ENCODE peak calls at places on chromosomes 16 and 17, in five cellular contexts. Y is chondrocyte, W is astrocyte of the cerebellum, Z is endodermal cell, H is osteoblast. X is an unnamed sample.

GRCh38 chr17:32558328-32558955 is 71.6 kb downstream of the CDK5R1 start:
- DNase-seq in H (no peak), W (no peak), Y (no peak), Z (peak), X (no peak)

GRCh38 chr16:31704138-31704537 is 169.5 kb upstream of the ZNF267 start:
- DNase-seq in Y (no peak), H (peak), W (no peak), Z (no peak), X (no peak)

GRCh38 chr16:67967956-67968439 is 439 bp downstream of the SLC12A4 start:
- DNase-seq in Y (no peak), Z (peak), H (peak), W (no peak), X (peak)

GRCh38 chr17:73976676-73977521 is 226.6 kb upstream of the RPL38 start:
- DNase-seq in H (no peak), Z (no peak), Y (no peak), W (peak), X (no peak)

GRCh38 chr16:22948603-22949368 is 134.8 kb downstream of the HS3ST2 start:
- DNase-seq in Y (no peak), H (peak), W (no peak), Z (peak), X (peak)

GRCh38 chr16:51245306-51245705 is 94.2 kb upstream of the SALL1 start:
- DNase-seq in H (no peak), W (no peak), Z (no peak), Y (no peak), X (no peak)

GRCh38 chr16:27470567-27471431 is 68.8 kb downstream of the IL21R start:
- DNase-seq in W (no peak), Z (no peak), H (peak), Y (peak), X (no peak)

GRCh38 chr17:81867123-81867951 is 3.8 kb downstream of the ARHGDIA start:
- DNase-seq in Y (no peak), W (no peak), Z (peak), H (peak), X (no peak)

GRCh38 chr16:59148312-59148711 is 414.2 kb upstream of the GOT2 start:
- DNase-seq in Z (no peak), Y (no peak), H (no peak), W (no peak), X (no peak)

GRCh38 chr17:10033982-10034381 is 128.9 kb upstream of the RCVRN start:
- DNase-seq in W (no peak), Z (no peak), H (no peak), Y (no peak), X (no peak)

GRCh38 chr16:74771656-74772315 is 2.8 kb downstream of the FA2H start:
- DNase-seq in Z (no peak), Y (no peak), H (no peak), W (no peak), X (peak)

GRCh38 chr16:8720080-8720966 is 45.9 kb downstream of the ABAT start:
- DNase-seq in Z (peak), Y (no peak), H (no peak), W (no peak), X (no peak)

GRCh38 chr16:75462804-75463203 is 1.7 kb downstream of the TMEM170A start:
- DNase-seq in W (no peak), Z (no peak), H (no peak), Y (no peak), X (peak)

GRCh38 chr16:53893731-53894435 is 189.9 kb downstream of the FTO start:
- DNase-seq in W (peak), Y (no peak), Z (no peak), H (peak), X (no peak)

GRCh38 chr16:85908889-85909584 is 10.1 kb downstream of the IRF8 start:
- DNase-seq in H (no peak), Y (no peak), W (no peak), Z (no peak), X (no peak)

GRCh38 chr17:72152392-72152727 is 31.5 kb downstream of the SOX9 start:
- DNase-seq in H (peak), Z (no peak), Y (no peak), W (no peak), X (no peak)

GRCh38 chr16:58456193-58456592 is 43.8 kb upstream of the NDRG4 start:
- DNase-seq in Y (no peak), W (no peak), H (no peak), Z (no peak), X (no peak)

GRCh38 chr17:32519769-32520701 is 33.2 kb downstream of the CDK5R1 start:
- DNase-seq in W (no peak), H (peak), Z (peak), Y (no peak), X (peak)

GRCh38 chr17:77424585-77425344 is 284.0 kb downstream of the SEC14L1 start:
- DNase-seq in Z (peak), Y (peak), H (peak), W (peak), X (no peak)
- TF ChIP-seq CTCF in Z (no peak), Y (no peak), H (no peak), W (no peak), X (no peak)

DNA sequence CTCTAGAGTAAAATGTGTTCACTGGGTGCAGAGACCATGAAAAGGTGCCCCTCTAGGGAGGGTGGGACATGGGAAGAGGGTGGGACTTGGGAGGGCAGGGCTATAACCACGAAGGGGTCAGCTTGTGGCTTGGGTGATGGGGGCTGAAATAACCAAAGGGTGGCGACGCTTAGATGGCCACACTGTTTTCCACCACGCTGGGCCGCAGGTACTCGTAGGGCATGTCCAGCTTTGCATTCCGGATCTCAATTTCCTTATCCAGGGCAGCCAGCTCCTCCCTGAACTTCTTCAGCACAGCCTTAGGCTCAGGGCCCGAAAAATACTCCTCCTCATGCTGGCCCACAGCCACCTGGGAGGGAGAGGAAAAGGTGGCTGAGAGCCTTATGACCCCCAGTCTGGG is 10.0 kb downstream of the ALOX15 start:
- DNase-seq in Y (no peak), W (no peak), H (no peak), Z (no peak), X (no peak)
- TF ChIP-seq CTCF in Y (no peak), W (no peak), H (no peak), Z (no peak), X (no peak)

DNA sequence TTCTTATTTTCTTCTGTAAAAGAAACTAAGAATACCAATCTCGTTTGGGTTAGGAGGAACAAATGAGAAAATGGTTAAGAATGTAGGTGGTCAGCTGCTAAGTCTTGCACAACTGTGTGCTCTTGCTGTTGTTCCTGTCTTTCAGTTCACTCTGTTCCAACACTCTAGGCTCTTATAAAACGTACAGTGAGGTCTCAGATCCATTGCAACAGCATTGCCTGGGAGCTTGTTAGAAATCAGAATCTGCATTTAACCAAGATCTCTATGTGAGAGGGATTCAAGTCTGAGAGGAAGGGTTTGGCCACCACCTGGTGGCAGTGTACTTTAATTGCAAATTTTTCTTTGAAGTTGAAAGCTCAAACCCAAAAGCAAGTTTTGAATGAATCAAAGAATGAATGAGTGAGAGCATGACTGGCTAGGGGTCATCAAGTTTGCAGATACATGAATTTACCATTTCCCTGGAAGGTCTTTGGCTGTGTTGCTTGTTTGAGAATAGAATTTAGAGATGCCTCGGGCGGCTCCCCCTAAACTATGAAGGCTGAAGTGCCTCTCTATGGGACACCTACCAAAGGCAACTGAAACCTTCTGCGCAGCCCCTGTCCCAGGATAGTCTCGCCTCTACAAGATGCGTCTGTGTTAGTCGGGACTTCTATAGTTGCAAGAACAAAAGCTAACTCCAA is 2.5 kb downstream of the ALOX15B start:
- DNase-seq in W (peak), Z (peak), H (peak), Y (no peak), X (peak)
- TF ChIP-seq CTCF in W (peak), Z (peak), H (peak), Y (peak), X (peak)

GRCh38 chr16:25020112-25020591 is 5.0 kb upstream of the ARHGAP17 start:
- DNase-seq in H (no peak), W (no peak), Z (no peak), Y (no peak), X (no peak)
- TF ChIP-seq CTCF in H (no peak), W (no peak), Z (no peak), Y (no peak), X (no peak)

DNA sequence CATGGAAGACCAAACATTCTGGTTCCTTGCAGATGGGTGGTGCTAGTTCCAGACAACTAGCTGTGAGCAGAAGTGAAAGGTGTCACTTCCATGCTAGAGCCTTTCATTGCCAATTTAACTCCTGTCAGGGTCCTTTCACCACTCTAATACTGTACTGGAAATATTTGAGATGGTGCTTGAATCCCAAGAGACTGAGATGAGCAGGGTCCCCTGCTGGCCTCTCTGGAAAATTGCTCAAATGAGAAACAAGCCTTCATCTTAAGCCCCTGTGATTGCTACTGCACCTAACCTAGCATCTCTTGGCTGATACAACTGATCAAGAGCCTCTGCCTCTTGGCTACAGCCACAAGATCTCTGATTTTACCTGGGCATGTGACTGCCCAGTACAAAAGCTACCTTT is 7.4 kb upstream of the VAC14 start:
- DNase-seq in H (no peak), W (no peak), Y (no peak), Z (peak), X (no peak)
- TF ChIP-seq CTCF in H (peak), W (peak), Y (no peak), Z (peak), X (no peak)

DNA sequence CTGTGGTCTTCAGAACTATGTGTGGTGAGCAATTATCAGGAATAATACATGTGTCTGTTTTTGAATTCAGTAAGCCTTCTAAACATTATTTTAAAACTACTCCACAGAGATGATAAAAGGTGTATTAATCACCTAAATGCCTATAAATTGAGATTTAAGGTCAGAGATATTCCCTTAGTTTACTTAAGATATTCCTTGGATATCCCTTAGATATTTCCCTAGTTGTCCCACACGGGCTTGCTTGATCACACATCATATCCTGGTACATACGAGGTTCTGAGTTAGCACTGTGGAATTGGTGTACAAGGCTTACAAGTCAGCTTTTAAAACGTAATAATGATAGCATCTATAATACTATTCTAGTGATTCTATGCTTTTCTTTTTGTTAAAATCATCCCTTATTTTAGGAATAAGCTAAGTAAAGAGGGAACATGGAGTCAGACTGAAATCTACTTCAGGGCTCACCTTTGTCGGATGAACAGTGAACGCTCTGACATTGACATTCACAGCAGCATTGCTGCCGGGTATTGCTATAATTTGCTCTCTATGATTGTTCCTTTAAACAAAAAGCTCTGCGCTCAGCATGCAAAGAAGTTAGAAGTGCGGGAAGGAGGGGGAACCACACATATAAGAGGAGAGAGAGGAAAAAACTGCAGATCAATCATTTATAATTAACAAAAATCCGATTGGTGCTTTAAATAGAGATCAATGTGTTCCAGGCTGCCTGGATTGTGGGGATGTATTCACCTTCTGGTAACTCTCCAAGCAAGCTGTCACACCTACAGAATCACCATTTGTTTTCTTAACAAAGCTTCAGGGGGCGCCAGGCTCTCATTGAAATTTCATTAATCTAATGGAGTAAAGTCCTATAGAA is 136.5 kb downstream of the SKAP1 start:
- DNase-seq in Z (peak), W (no peak), H (no peak), Y (no peak), X (no peak)
- TF ChIP-seq CTCF in Z (peak), W (no peak), H (no peak), Y (no peak), X (no peak)

GRCh38 chr17:44967907-44968224 is 237 bp downstream of the C1QL1 start:
- DNase-seq in Y (no peak), W (no peak), H (no peak), Z (no peak), X (no peak)

GRCh38 chr17:44970136-44970737 is 2.1 kb upstream of the C1QL1 start:
- DNase-seq in Y (no peak), H (peak), W (no peak), Z (peak), X (peak)

GRCh38 chr17:44967026-44967906 is 837 bp downstream of the C1QL1 start:
- DNase-seq in Y (no peak), H (peak), Z (peak), W (no peak), X (no peak)

GRCh38 chr17:44969144-44969780 is 1.2 kb upstream of the C1QL1 start:
- DNase-seq in W (no peak), Y (no peak), Z (peak), H (peak), X (no peak)

DNA sequence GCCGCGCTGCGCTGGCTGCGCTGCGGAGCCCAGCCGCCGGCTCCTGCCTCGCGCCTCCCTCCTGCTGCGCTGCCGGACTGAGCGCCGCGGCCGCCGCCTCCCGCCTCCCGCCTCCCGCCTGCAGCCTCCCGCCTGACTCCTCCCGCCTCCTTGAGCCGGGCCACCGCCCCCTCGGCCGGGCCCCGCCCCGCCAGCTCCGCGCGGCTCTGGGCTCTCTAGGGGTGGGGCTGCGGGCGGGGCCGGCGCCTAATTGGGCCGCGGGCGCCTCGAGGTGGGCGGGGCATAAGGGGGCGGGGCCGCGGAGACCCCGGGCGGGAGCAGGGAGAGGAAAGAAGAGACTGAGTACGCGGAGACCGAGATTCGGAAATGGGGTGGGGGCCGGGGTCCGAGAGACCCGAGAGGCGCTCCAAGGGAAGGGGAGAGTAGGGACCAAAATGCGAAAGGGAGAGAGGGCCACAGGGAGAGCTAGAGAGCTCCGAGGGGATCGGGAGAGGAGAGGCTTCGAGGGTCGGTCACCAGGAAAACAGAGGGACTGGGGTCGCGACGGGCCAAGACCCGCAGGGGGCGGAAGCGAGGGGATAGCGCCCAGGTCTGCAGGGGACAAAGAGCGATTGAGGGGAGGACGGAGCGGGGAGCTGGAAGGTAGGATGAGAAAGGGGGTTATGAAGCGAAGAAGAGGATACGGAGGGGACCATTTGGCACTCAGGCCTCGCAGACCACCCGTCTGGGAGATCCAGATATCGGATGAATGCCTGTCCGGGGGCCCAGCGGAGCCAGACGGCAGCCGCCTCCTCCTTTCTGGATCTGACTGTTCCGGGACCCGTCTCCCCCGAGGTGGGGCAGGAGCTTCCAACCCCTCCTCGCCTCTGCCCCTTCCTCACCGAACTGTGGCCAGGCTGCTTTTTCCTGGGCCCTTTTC is at the start of gene C1QL1:
- DNase-seq in Y (no peak), W (peak), H (peak), Z (peak), X (peak)
- TF ChIP-seq CTCF in Y (peak), W (peak), H (no peak), Z (peak), X (no peak)

DNA sequence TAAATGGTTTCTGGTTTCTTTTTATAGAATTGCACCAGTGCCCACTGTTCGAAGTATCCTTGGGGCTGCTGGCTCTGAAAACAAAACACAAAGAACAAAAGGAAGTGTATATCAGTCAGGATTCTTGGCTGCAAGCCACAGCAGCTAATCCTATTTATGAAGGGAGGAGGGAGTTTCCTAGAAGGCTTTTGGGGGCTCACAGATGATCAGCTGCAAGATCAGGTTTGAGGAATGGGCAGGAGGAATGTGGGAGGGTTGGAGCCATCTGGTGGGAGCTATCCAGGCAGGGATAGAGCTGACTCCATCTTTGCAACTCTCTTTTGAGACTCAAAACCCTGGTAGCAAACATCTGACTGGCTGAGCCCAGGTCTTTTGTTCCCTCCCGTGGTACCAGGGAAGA is 118.3 kb upstream of the EEF2KMT start:
- DNase-seq in H (no peak), Y (no peak), W (no peak), Z (no peak), X (no peak)
- TF ChIP-seq CTCF in H (no peak), Y (no peak), W (no peak), Z (peak), X (no peak)

X was measured in GM13977.